ENCODE peak calls at places on chromosomes 11 and 22, in nine cellular contexts. I is brain microvascular endothelial cell, F is heart left ventricle, U is neural progenitor cell, H is upper lobe of right lung, N is Caco-2, O is fibroblast of lung, C is IMR-90, T is uterus. L is an unnamed sample.
A peak's percentile ranks its signal among the peaks of the same experiment; 100 is the strongest.

GRCh38 chr22:20957691-20958440 is 9.2 kb upstream of the AIFM3 start:
- DNase-seq in N (peak; percentile 66), I (no peak), U (peak; percentile 65), H (peak; percentile 81), O (peak; percentile 8), C (no peak), F (peak; percentile 71), T (no peak), L (peak; percentile 80)

GRCh38 chr22:46002757-46003270 is 25.9 kb upstream of the WNT7B start:
- DNase-seq in U (no peak), I (no peak), C (peak; percentile 56), O (peak; percentile 73), F (peak; percentile 39), T (no peak), H (peak; percentile 58), N (no peak), L (no peak)

GRCh38 chr11:17277024-17277584 is 565 bp downstream of the NUCB2 start:
- DNase-seq in U (no peak), C (peak; percentile 63), I (peak; percentile 17), O (peak; percentile 65), N (no peak), T (no peak), F (no peak), H (no peak), L (no peak)

GRCh38 chr11:2927851-2928604 is 1.2 kb downstream of the PHLDA2 start:
- DNase-seq in I (no peak), U (no peak), C (peak; percentile 28), F (peak; percentile 51), N (no peak), T (no peak), O (peak; percentile 48), H (peak; percentile 63), L (no peak)

GRCh38 chr11:60873533-60873932 is 6.2 kb downstream of the ZP1 start:
- DNase-seq in H (peak; percentile 44), T (peak; percentile 9), I (no peak), N (no peak), O (no peak), C (no peak), F (no peak), U (no peak), L (no peak)

GRCh38 chr22:46652930-46653331 is 32.7 kb downstream of the GRAMD4 start:
- DNase-seq in H (no peak), O (peak; percentile 25), U (no peak), F (no peak), N (no peak), C (peak; percentile 35), T (no peak), I (peak; percentile 47), L (no peak)

GRCh38 chr22:26681395-26681821 is 24.0 kb downstream of the MIAT start:
- DNase-seq in N (peak; percentile 45), O (peak; percentile 88), T (no peak), C (peak; percentile 67), I (peak; percentile 88), F (no peak), U (peak; percentile 83), H (peak; percentile 70), L (peak; percentile 90)

GRCh38 chr22:44355688-44356070 is 42.9 kb upstream of the SHISAL1 start:
- DNase-seq in C (no peak), I (no peak), H (peak; percentile 40), T (peak; percentile 19), N (no peak), U (no peak), O (no peak), F (peak; percentile 21), L (peak; percentile 20)

GRCh38 chr22:22446527-22446926 is 62.0 kb downstream of the ZNF280B start:
- DNase-seq in U (no peak), I (no peak), H (no peak), T (no peak), C (no peak), F (no peak), O (peak; percentile 13), N (no peak), L (no peak)

GRCh38 chr22:22449819-22450218 is 58.7 kb downstream of the ZNF280B start:
- DNase-seq in I (no peak), U (no peak), C (no peak), N (no peak), H (no peak), O (no peak), T (no peak), F (no peak), L (no peak)

GRCh38 chr22:22452996-22453686 is 55.4 kb downstream of the ZNF280B start:
- DNase-seq in C (no peak), I (no peak), O (no peak), U (no peak), N (no peak), H (no peak), T (no peak), F (no peak), L (no peak)

GRCh38 chr22:22452211-22452610 is 56.3 kb downstream of the ZNF280B start:
- DNase-seq in F (no peak), T (no peak), C (no peak), O (no peak), H (no peak), I (no peak), U (no peak), N (no peak), L (no peak)

GRCh38 chr22:22450343-22450839 is 58.2 kb downstream of the ZNF280B start:
- DNase-seq in I (no peak), F (no peak), H (no peak), O (no peak), T (no peak), U (no peak), C (no peak), N (no peak), L (no peak)
- H3K4me3 ChIP-seq in I (no peak overlapping the region), F (no peak overlapping the region), H (no peak overlapping the region), O (no peak overlapping the region), T (no peak overlapping the region), U (no peak overlapping the region), C (no peak overlapping the region), N (no peak overlapping the region), L (no peak overlapping the region)

GRCh38 chr11:112439614-112440013 is 179.0 kb upstream of the PLET1 start:
- DNase-seq in N (no peak), U (no peak), I (no peak), H (no peak), F (no peak), C (no peak), O (no peak), T (no peak), L (no peak)

GRCh38 chr11:112437096-112437495 is 176.4 kb upstream of the PLET1 start:
- DNase-seq in F (no peak), U (no peak), O (no peak), H (no peak), N (peak; percentile 20), C (no peak), I (no peak), T (no peak), L (no peak)

DNA sequence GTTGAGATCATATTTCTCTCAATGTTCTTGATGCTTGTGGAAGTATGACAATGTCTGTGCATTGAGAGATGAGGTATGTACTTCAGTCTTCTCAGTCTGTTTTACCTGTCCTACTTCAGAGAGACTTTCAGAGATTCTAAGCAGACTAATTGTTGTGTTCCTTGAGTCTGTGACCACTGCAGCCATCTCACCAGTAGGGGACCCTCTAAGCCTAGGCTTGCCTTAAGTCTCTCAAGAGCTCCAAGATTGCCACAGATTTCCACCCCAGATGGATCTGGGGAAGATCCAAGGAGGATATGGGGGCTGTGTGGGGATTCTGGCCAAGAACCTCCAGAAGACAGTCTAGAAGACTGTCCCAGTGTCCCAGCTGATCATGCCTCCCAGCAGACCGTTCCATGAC is 179.9 kb upstream of the PLET1 start:
- DNase-seq in U (peak; percentile 78), O (no peak), I (no peak), T (no peak), C (no peak), F (no peak), N (peak; percentile 38), H (no peak), L (peak; percentile 85)
- TF ChIP-seq CTCF in U (peak; percentile 84), O (no peak), I (peak; percentile 22), T (no peak), C (no peak), F (no peak), N (peak; percentile 83), H (no peak), L (peak; percentile 90)

GRCh38 chr11:129366737-129367597 is 8.7 kb upstream of the BARX2 start:
- DNase-seq in F (no peak), H (no peak), T (no peak), N (no peak), O (no peak), I (no peak), U (no peak), C (no peak), L (no peak)

GRCh38 chr11:129372609-129373488 is 2.8 kb upstream of the BARX2 start:
- DNase-seq in O (no peak), I (no peak), U (peak; percentile 60), N (no peak), F (no peak), H (no peak), T (no peak), C (no peak), L (peak; percentile 79)

GRCh38 chr11:129365816-129366215 is 9.8 kb upstream of the BARX2 start:
- DNase-seq in U (no peak), N (no peak), O (no peak), F (no peak), C (no peak), T (no peak), I (no peak), H (no peak), L (no peak)

GRCh38 chr11:129373489-129373953 is 2.1 kb upstream of the BARX2 start:
- DNase-seq in F (no peak), U (peak; percentile 48), I (no peak), O (peak; percentile 12), N (no peak), T (no peak), H (no peak), C (no peak), L (no peak)

DNA sequence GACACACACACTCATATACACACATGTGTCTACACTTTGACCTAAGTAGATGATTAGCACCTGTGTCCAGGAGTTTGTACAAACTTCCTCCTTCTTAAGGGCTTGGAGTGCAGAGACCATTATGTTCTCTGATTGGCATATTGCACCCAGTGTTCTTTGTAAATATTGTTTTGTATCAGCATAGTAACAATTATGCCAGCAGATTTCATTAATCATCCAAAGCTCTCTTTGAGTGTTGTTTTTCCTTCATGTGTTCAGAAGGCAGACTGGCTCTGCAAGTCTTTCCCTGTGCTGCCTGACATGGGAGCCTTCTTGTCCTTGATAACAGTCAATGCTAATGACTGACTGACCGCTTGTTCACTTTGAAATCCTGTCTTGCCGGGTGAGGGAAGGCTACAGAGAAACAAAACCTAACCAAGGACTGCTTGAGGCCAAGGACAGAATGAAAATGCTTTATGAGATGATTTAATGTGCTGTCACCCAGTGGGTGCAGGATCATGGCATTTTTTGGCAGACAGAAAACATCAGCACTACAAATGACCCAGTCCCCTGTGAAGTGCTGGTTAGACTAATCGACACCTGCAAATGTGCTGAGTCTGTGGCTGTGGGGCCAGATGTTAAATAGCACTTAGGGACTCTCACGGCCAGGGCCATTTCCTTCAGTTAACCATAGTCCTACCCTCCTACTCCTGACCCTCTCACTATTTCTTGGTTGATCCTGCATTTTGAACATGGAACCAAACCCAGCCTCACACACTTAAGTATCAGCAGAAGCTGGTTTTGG is 6.6 kb upstream of the BARX2 start:
- DNase-seq in F (no peak), T (no peak), U (no peak), O (no peak), H (no peak), I (no peak), N (no peak), C (no peak), L (no peak)
- H3K27me3 ChIP-seq in F (peaks cover 23% of the 10 kb centered on the region), T (peaks cover 31% of the 10 kb centered on the region), U (peaks cover 99% of the 10 kb centered on the region), O (peaks cover 32% of the 10 kb centered on the region), H (peaks cover 78% of the 10 kb centered on the region), I (peaks cover 62% of the 10 kb centered on the region), N (no peaks in the 10 kb centered on the region), C (peaks cover 48% of the 10 kb centered on the region), L (peaks cover 89% of the 10 kb centered on the region)

DNA sequence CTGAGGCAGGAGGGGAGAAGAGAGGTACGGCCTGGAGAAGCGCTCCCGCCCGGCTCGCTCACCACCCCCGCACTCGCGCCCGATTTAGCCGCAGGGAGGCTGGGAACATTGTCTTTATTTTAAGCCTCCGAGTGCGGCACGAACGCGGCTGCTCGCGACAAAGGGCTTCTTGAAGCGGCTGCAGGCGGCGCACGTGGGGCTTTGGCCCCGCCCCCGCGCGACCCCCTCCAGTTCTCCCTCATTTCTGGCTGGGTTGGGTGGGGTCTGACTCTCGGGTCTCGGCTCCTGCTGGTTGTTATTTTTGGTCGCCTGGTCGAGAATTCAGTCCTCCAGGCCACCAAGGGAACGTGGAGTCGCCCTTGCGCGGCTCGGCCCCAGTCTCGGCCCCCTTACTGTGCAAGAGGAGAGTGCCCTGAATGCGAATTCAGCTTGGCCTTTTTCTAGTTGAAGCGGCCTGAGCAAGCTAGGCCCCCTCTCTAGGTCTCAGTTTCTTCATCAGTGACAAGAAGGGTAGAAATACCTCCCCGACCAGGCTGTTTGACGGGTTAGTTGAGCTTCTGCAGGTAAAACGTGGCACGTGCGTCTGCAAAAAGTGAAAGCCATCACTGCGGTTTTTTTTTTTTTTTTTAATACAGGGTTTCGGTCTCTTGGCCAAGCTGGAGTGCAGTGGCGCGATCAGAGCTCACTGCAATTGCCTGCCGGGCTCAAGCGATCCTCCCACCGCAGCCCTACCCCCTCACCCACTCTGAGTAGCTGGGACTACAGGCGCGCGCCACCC is 2.7 kb upstream of the CHRM1 start:
- DNase-seq in I (no peak), C (no peak), O (no peak), U (peak; percentile 81), H (peak; percentile 61), T (no peak), F (no peak), N (no peak), L (peak; percentile 78)
- H3K4me3 ChIP-seq in I (no peak overlapping the region), C (no peak overlapping the region), O (peak overlapping the region; percentile 21), U (peak overlapping the region; percentile 37), H (no peak overlapping the region), T (no peak overlapping the region), F (peak overlapping the region; percentile 20), N (no peak overlapping the region), L (peak overlapping the region; percentile 53)

L was measured in endodermal cell.